ENCODE peak calls at places on chromosomes 13 and 19, in nine cellular contexts. F, J, S, X, I, O, L, A and Q are unnamed samples.

GRCh38 chr19:7852851-7853759 is 21.1 kb downstream of the PRR36 start:
- DNase-seq in F (peak; percentile 69), J (peak; percentile 77), S (no peak), X (no peak), I (peak; percentile 74), O (peak; percentile 89), L (no peak), A (peak; percentile 95), Q (peak; percentile 54)

GRCh38 chr19:48810151-48810550 is 678 bp downstream of the BCAT2 start:
- DNase-seq in F (no peak), J (no peak), S (no peak), X (no peak), I (no peak), O (no peak), L (no peak), A (no peak), Q (no peak)

GRCh38 chr19:57103573-57104277 is 16.1 kb upstream of the USP29 start:
- DNase-seq in F (peak; percentile 80), J (peak; percentile 52), S (no peak), X (peak; percentile 0), I (peak; percentile 43), O (no peak), L (peak; percentile 38), A (peak; percentile 19), Q (peak; percentile 23)

GRCh38 chr19:1663854-1664253 is 11.4 kb upstream of the TCF3 start:
- DNase-seq in F (no peak), J (no peak), S (no peak), X (no peak), I (no peak), O (peak; percentile 45), L (no peak), A (no peak), Q (no peak)

GRCh38 chr19:50794074-50794777 is 4.0 kb downstream of the ACP4 start:
- DNase-seq in F (no peak), J (no peak), S (no peak), X (no peak), I (no peak), O (peak; percentile 61), L (no peak), A (peak; percentile 71), Q (no peak)

GRCh38 chr13:70408865-70409264 is 300.6 kb upstream of the KLHL1 start:
- DNase-seq in F (no peak), J (no peak), S (no peak), X (no peak), I (no peak), O (no peak), L (no peak), A (no peak), Q (peak; percentile 66)

GRCh38 chr13:39159393-39159792 is 121.1 kb downstream of the NHLRC3 start:
- DNase-seq in F (no peak), J (no peak), S (no peak), X (no peak), I (no peak), O (no peak), L (no peak), A (no peak), Q (peak; percentile 25)

GRCh38 chr19:46674416-46675178 is 13.6 kb upstream of the DACT3 start:
- DNase-seq in F (no peak), J (no peak), S (no peak), X (no peak), I (peak; percentile 65), O (no peak), L (no peak), A (peak; percentile 77), Q (peak; percentile 29)

GRCh38 chr13:109160887-109161669 is 531.7 kb downstream of the MYO16 start:
- DNase-seq in F (no peak), J (no peak), S (no peak), X (no peak), I (peak; percentile 19), O (no peak), L (no peak), A (no peak), Q (peak; percentile 84)

GRCh38 chr19:12156254-12157058 is at the start of gene ZNF625:
- DNase-seq in F (peak; percentile 91), J (no peak), S (peak; percentile 91), X (peak; percentile 58), I (peak; percentile 82), O (peak; percentile 87), L (peak; percentile 85), A (no peak), Q (peak; percentile 77)

GRCh38 chr19:4971424-4971793 is 2.5 kb downstream of the KDM4B start:
- DNase-seq in F (peak; percentile 18), J (no peak), S (no peak), X (no peak), I (peak; percentile 60), O (peak; percentile 77), L (no peak), A (no peak), Q (peak; percentile 28)

GRCh38 chr19:6459356-6460098 is at the start of gene SLC25A23:
- DNase-seq in F (peak; percentile 85), J (peak; percentile 49), S (no peak), X (peak; percentile 44), I (peak; percentile 85), O (peak; percentile 84), L (peak; percentile 46), A (peak; percentile 84), Q (peak; percentile 47)

GRCh38 chr13:87311165-87311564 is 360.0 kb upstream of the SLITRK5 start:
- DNase-seq in F (no peak), J (no peak), S (no peak), X (no peak), I (no peak), O (no peak), L (no peak), A (no peak), Q (no peak)

DNA sequence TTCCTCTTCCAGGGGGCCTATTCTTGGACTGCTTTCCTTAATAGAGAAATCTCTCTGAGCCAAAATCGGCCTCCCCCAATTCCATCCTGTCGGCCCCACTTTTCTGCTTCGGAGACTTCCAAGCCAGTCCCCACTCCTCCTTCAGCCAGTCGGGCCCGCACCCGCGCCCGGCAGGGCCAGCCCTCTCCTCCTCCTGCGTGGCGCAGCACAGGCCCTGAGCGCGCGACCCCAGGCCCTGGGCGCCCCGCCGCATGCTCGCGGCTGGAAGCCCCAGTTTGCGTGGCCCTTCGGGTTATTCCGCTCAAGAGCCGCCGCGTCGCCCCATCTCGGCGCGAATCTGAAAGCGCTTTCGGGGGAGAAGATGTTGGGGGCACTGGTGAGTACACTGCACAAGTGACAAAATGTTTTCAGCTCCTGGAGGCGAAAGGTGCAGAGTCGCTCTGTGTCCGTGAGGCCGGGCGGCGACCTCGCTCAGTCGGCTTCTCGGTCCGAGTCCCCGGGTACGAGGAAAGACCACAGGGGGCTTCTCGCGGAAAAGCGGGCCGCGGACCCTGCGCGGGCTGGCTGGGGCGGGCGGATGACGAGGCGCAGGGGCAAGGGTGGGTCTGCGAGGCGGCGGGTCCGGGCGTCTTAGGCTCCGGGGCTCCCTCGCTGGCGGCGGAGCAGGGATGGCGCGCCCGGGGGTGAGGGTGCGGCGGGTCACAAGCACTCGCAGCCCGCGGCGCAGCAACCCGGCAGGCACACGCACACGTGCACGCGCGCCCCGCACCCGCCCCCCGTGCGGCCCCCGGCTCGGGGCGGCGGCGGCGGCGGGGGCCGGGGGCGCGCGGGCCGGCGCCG is at the start of gene IL17D:
- DNase-seq in F (no peak), J (peak; percentile 47), S (no peak), X (no peak), I (peak; percentile 32), O (peak; percentile 60), L (no peak), A (peak; percentile 55), Q (no peak)
- TF ChIP-seq CTCF in F (no peak), J (no peak), S (no peak), X (no peak), I (no peak), O (no peak), L (no peak), A (no peak), Q (no peak)

GRCh38 chr13:32415019-32415418 is 12.9 kb downstream of the N4BP2L1 start:
- DNase-seq in F (peak; percentile 26), J (peak; percentile 21), S (no peak), X (no peak), I (no peak), O (no peak), L (no peak), A (peak; percentile 40), Q (peak; percentile 11)
- TF ChIP-seq CTCF in F (peak; percentile 82), J (no peak), S (no peak), X (peak; percentile 61), I (peak; percentile 22), O (no peak), L (peak; percentile 86), A (peak; percentile 60), Q (peak; percentile 67)

GRCh38 chr13:103762523-103762922 is 696.3 kb upstream of the SLC10A2 start:
- DNase-seq in F (no peak), J (no peak), S (no peak), X (no peak), I (no peak), O (no peak), L (no peak), A (no peak), Q (no peak)
- TF ChIP-seq CTCF in F (no peak), J (no peak), S (no peak), X (no peak), I (no peak), O (no peak), L (peak; percentile 12), A (no peak), Q (no peak)

DNA sequence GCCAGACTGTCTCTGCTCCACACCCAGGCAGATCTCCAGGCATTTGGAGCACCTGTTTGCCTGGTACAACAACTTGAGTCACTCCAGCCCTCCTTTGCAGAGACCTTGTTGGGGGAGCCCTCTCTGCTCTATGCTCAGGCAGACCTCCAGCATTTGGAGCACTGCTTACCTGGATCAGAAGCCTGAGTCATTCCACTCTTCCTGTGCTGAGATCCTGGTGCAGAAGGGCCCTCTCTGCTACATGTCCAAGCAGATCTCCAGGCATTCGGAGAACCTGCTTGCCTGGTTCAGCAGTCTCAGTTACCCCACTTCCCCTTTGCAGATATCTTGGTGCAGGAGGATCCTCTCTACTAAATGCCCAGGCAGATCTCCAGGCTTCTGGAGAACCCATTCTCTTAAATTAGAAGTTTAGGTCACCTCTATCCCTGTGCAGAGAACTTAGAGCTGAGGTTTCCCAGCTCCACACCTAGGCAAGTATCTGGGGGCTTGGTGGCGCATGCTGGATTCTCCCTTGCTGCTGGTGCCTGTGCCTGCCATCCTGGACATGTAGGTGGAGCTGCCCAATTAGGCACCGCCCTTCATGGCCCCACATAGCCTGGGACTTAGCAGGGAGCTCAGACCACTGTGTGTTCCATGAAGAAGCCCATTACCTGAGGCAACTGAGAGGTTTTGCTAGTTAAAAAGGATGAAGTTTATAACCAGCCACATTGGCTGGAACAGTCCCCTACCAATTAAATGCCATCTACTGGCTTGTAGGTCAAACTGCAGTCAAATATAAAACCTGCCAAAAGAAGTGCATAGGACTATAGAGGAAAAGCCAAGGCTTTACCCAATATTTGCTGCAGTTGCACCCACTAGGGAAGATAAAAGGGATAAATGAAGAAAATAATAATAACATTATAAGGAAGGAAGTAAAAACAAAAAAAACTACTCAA is 97.6 kb upstream of the SLITRK6 start:
- DNase-seq in F (no peak), J (no peak), S (no peak), X (no peak), I (peak; percentile 21), O (no peak), L (no peak), A (peak; percentile 13), Q (peak; percentile 97)
- TF ChIP-seq CTCF in F (no peak), J (no peak), S (no peak), X (no peak), I (no peak), O (no peak), L (peak; percentile 33), A (peak; percentile 21), Q (peak; percentile 50)

GRCh38 chr19:55080915-55081772 is 5.5 kb downstream of the EPS8L1 start:
- DNase-seq in F (peak; percentile 74), J (peak; percentile 89), S (no peak), X (no peak), I (peak; percentile 91), O (peak; percentile 96), L (peak; percentile 73), A (peak; percentile 90), Q (peak; percentile 76)
- TF ChIP-seq CTCF in F (no peak), J (no peak), S (no peak), X (no peak), I (no peak), O (no peak), L (no peak), A (no peak), Q (peak; percentile 6)

GRCh38 chr13:80604094-80604493 is 263.2 kb upstream of the SPRY2 start:
- DNase-seq in F (peak; percentile 63), J (no peak), S (no peak), X (no peak), I (no peak), O (no peak), L (no peak), A (no peak), Q (no peak)
- TF ChIP-seq CTCF in F (peak; percentile 32), J (no peak), S (no peak), X (no peak), I (no peak), O (no peak), L (peak; percentile 17), A (no peak), Q (no peak)